ENCODE peak calls at places on chromosomes 1 and 21, in four cellular contexts. N, X, J and D are unnamed samples. For H3K4me1, the result is how much of the 10 kb centered on the place peaks cover.

GRCh38 chr1:106700151-106700550 is 356.3 kb upstream of the PRMT6 start:
- DNase-seq in N (no peak), X (no peak), J (no peak), D (no peak)

GRCh38 chr1:170461762-170462384 is 70.1 kb upstream of the GORAB start:
- DNase-seq in N (peak), X (no peak), J (peak), D (no peak)

GRCh38 chr1:168084396-168085231 is 52.1 kb downstream of the GPR161 start:
- DNase-seq in N (peak), X (peak), J (peak), D (peak)

GRCh38 chr1:173603056-173603591 is at the start of gene SLC9C2:
- DNase-seq in N (peak), X (peak), J (peak), D (no peak)

GRCh38 chr21:31457675-31458074 is 113.6 kb upstream of the TIAM1 start:
- DNase-seq in N (no peak), X (no peak), J (no peak), D (no peak)

GRCh38 chr1:31483012-31483946 is 70.3 kb downstream of the SERINC2 start:
- DNase-seq in N (no peak), X (no peak), J (peak), D (no peak)

GRCh38 chr1:209871430-209871829 is 43.7 kb downstream of the UTP25 start:
- DNase-seq in N (no peak), X (no peak), J (no peak), D (no peak)

GRCh38 chr1:90402893-90403849 is 313.9 kb downstream of the BARHL2 start:
- DNase-seq in N (no peak), X (no peak), J (peak), D (no peak)

GRCh38 chr1:229221106-229222019 is 49.5 kb upstream of the RAB4A start:
- DNase-seq in N (no peak), X (no peak), J (peak), D (no peak)

GRCh38 chr1:39720094-39720999 is 18.3 kb upstream of the PPIE start:
- DNase-seq in N (no peak), X (peak), J (peak), D (no peak)

GRCh38 chr1:236868625-236869467 is 73.8 kb downstream of the MTR start:
- DNase-seq in N (no peak), X (peak), J (peak), D (peak)

GRCh38 chr1:109546311-109547109 is 1.9 kb upstream of the GNAI3 start:
- DNase-seq in N (peak), X (peak), J (peak), D (peak)

GRCh38 chr1:218526198-218526580 is 181.1 kb downstream of the TGFB2 start:
- DNase-seq in N (no peak), X (no peak), J (no peak), D (no peak)

GRCh38 chr1:7953850-7954609 is 7.5 kb upstream of the PARK7 start:
- DNase-seq in N (peak), X (peak), J (peak), D (peak)

GRCh38 chr1:24898152-24898908 is 31.7 kb downstream of the RUNX3 start:
- DNase-seq in N (no peak), X (peak), J (peak), D (peak)

GRCh38 chr1:234302334-234302962 is 70.8 kb upstream of the COA6 start:
- DNase-seq in N (no peak), X (no peak), J (no peak), D (no peak)

GRCh38 chr1:198937231-198938031 is 298.6 kb downstream of the PTPRC start:
- DNase-seq in N (peak), X (peak), J (peak), D (peak)

GRCh38 chr1:201649776-201650607 is 111.1 kb downstream of the NAV1 start:
- DNase-seq in N (peak), X (no peak), J (peak), D (no peak)

GRCh38 chr1:50368179-50369007 is 54.9 kb downstream of the DMRTA2 start:
- DNase-seq in N (no peak), X (peak), J (peak), D (no peak)

GRCh38 chr1:199157494-199157893 is 518.7 kb downstream of the PTPRC start:
- DNase-seq in N (no peak), X (no peak), J (no peak), D (no peak)

GRCh38 chr1:63960326-63960725 is 186.5 kb downstream of the ROR1 start:
- DNase-seq in N (no peak), X (no peak), J (no peak), D (no peak)

GRCh38 chr1:177645491-177645890 is 324.4 kb downstream of the SEC16B start:
- DNase-seq in N (no peak), X (no peak), J (no peak), D (no peak)

GRCh38 chr1:165075725-165076370 is 280.7 kb downstream of the LMX1A start:
- DNase-seq in N (no peak), X (peak), J (peak), D (no peak)

GRCh38 chr1:209657140-209657879 is 5.1 kb upstream of the LAMB3 start:
- DNase-seq in N (no peak), X (no peak), J (no peak), D (no peak)

GRCh38 chr1:102434421-102434820 is 437.7 kb upstream of the OLFM3 start:
- DNase-seq in N (no peak), X (peak), J (no peak), D (no peak)

GRCh38 chr21:29738730-29739129 is 201.1 kb downstream of the GRIK1 start:
- DNase-seq in N (no peak), X (no peak), J (no peak), D (no peak)

GRCh38 chr1:36920801-36921405 is 113.4 kb downstream of the GRIK3 start:
- DNase-seq in N (no peak), X (no peak), J (no peak), D (no peak)

GRCh38 chr1:46489169-46489637 is 433 bp upstream of the DMBX1 start:
- DNase-seq in N (no peak), X (no peak), J (peak), D (no peak)

GRCh38 chr1:225435957-225436392 is 8.1 kb upstream of the LBR start:
- DNase-seq in N (no peak), X (peak), J (no peak), D (no peak)

GRCh38 chr1:76668046-76668445 is 199.2 kb upstream of the ST6GALNAC5 start:
- DNase-seq in N (no peak), X (peak), J (no peak), D (no peak)

GRCh38 chr21:37208056-37208705 is 59.0 kb downstream of the VPS26C start:
- DNase-seq in N (peak), X (no peak), J (peak), D (no peak)

GRCh38 chr1:107963601-107964396 is 1.2 kb downstream of the VAV3 start:
- DNase-seq in N (peak), X (peak), J (peak), D (peak)

GRCh38 chr1:182430263-182431068 is 19.5 kb upstream of the RGSL1 start:
- DNase-seq in N (no peak), X (no peak), J (no peak), D (peak)

GRCh38 chr21:37270576-37271365 is 3.6 kb upstream of the VPS26C start:
- DNase-seq in N (no peak), X (no peak), J (no peak), D (no peak)

GRCh38 chr1:172390243-172390619 is 30.3 kb upstream of the C1orf105 start:
- DNase-seq in N (no peak), X (no peak), J (no peak), D (no peak)
- H3K27ac ChIP-seq in N (no peak), X (no peak), J (no peak), D (no peak)

DNA sequence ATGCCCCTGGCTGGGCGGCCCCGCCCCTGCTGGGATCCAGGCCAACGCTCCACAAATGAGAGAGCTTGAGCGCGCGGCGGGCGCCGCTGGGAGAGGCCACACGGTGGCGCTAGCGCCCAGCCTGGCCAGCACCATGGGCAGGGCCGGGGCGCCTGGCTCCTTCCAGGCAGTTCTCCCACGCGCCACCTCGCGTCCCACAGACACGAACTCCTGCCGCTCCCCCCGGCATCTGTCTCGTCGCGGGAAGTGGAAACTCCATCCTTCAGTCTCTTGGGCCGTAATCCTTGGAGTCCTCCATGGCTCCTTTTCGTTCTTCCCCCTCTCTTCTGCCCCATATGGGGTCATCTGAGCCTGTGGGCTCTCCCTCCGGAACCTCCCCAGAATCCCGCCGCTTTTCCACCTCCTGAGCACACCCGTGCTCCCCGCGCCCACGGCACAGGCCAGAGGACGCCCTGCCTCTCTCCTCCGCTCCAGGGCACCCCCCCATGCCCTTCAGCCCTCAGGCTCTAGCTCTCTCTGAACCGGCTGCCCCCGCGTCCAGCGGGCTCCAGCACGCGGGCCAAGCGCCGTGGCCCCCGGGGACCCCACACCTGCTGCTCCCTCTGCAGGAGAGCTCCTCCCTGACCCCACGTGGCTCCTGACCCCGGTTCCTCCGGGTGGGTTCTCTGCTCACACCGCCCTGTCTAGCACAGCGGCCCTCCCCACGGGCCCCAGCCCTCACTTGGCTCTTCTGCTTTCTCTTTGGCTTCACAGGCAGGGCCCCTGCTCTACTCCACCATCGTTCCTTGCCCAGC is 31.9 kb upstream of the EDN2 start:
- DNase-seq in N (peak), X (peak), J (peak), D (peak)
- H3K4me3 ChIP-seq in N (no peak), X (no peak), J (no peak), D (no peak)

DNA sequence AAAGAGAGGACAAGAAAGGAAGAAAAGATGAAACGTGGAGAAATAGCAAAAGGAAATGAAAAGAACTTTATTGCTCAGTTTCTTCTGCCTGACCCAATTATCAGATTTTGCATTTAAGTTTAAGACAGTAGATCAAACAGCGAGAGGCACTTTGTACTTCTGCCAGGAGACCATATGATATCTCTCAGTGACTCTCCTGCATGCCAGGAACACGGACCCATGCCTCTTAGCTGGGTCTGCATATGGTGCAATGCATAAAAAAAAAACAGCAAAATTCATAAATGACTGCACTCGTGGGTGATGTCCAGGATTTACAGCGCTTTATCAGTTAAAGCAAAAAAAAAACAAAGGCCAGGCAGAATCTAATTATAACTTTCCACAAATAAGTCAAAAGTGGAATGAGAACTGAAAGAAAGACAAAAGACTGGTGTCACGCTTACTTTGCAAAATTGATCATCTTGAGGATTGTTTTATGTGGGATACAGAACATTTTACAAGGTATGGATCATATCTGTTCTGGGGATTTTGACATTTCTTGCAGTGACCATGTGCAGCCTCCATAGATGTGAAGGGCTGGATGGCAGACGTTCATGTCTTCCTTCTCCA is 79.6 kb downstream of the RUNX1 start:
- DNase-seq in N (no peak), X (no peak), J (no peak), D (no peak)
- H3K4me1 ChIP-seq in N (under half), X (under half), J (under half), D (half or more)

GRCh38 chr1:205505076-205505729 is 734 bp downstream of the CDK18 start:
- DNase-seq in N (no peak), X (peak), J (peak), D (no peak)

GRCh38 chr1:205505791-205506190 is 1.3 kb downstream of the CDK18 start:
- DNase-seq in N (peak), X (no peak), J (peak), D (no peak)

GRCh38 chr1:205506409-205507196 is 2.1 kb downstream of the CDK18 start:
- DNase-seq in N (no peak), X (no peak), J (no peak), D (no peak)

GRCh38 chr1:205502992-205503391 is 1.5 kb upstream of the CDK18 start:
- DNase-seq in N (no peak), X (no peak), J (no peak), D (no peak)

DNA sequence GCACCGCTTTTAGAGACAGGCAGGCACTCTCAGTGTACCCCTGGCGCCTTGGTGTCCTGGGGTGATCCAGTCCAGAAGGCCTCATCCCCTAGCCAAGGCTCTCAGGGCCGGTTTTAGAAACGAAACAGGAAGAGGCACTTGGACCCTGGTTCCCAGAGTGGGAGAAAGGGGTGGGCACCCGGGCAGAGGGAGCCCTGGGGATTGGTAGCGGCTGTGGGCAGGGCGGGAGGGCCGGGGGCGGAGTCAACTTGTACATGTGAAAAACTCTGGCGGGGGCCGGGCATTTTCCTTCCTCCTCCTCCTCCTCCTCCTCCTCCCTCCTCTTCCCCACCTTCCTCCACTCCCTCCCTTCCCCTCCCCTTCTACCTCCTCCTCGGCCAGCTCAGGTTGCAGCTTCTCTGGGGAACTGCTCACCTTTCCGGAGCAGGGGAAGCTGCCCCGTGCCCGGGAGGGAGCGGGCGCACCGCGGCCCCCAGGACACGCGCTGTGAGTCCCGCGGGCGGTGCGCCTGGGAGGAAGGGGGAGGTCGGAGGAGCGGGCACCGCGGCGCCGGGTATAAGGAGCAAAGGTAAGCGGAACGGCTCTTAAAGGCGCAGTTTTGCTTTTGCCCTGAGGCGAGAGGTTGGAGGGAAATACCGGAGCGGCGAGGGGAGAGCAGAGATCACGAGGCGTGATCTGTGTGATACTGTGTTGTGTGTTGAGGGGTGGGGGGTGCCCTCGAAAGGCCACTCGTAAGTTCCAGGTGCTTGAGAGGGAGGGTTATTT is at the start of gene CDK18:
- DNase-seq in N (peak), X (peak), J (peak), D (peak)
- H3K27ac ChIP-seq in N (peak), X (peak), J (peak), D (no peak)

DNA sequence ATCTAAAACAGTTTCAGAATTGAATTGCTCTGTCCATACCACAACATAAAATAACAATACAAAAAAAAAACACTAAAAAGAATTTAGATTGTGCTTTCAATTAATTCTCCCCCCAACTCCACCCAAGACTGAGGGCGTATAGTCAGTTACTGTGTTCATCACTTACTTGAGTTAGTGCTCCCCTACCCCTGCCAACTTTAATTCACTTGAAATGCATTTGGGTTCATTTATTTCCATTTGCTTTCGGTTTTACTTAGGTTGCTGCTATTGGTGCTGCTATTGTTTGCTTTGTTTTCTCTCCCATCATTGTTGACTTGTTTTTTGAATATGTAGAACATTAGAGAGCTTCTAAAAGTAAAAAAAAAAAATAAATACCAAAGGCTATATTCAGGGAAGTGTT is 10.7 kb upstream of the CYYR1 start:
- DNase-seq in N (no peak), X (no peak), J (no peak), D (no peak)
- H3K4me3 ChIP-seq in N (no peak), X (no peak), J (no peak), D (no peak)

DNA sequence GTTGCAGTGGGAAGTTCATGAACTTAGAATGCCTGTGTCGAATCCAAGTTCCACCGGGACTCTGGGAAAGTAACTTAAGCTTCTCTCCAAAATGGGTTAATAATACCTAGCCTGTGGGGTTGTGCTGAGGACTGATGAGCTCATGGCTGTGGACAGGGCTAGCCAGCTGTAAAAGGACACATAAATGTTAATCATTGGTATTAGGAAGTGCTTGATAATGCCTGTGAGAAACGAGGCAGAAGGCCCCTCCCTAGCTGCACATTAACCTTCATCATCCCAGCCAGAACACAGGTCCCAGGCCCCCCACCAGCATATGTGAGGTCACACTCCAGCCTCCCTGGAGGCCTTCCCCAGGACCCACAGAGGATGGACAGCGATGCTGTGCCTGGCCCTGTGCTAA is 789 bp upstream of the GJB4 start:
- DNase-seq in N (no peak), X (no peak), J (no peak), D (no peak)
- H3K4me1 ChIP-seq in N (under half), X (under half), J (under half), D (under half)

GRCh38 chr1:2526824-2527552 is 592 bp upstream of the PANK4 start:
- DNase-seq in N (peak), X (no peak), J (no peak), D (no peak)
- H3K27ac ChIP-seq in N (peak), X (no peak), J (no peak), D (no peak)

GRCh38 chr1:1432951-1433803 is 2.3 kb upstream of the VWA1 start:
- DNase-seq in N (peak), X (no peak), J (peak), D (no peak)
- H3K4me3 ChIP-seq in N (no peak), X (no peak), J (no peak), D (no peak)

DNA sequence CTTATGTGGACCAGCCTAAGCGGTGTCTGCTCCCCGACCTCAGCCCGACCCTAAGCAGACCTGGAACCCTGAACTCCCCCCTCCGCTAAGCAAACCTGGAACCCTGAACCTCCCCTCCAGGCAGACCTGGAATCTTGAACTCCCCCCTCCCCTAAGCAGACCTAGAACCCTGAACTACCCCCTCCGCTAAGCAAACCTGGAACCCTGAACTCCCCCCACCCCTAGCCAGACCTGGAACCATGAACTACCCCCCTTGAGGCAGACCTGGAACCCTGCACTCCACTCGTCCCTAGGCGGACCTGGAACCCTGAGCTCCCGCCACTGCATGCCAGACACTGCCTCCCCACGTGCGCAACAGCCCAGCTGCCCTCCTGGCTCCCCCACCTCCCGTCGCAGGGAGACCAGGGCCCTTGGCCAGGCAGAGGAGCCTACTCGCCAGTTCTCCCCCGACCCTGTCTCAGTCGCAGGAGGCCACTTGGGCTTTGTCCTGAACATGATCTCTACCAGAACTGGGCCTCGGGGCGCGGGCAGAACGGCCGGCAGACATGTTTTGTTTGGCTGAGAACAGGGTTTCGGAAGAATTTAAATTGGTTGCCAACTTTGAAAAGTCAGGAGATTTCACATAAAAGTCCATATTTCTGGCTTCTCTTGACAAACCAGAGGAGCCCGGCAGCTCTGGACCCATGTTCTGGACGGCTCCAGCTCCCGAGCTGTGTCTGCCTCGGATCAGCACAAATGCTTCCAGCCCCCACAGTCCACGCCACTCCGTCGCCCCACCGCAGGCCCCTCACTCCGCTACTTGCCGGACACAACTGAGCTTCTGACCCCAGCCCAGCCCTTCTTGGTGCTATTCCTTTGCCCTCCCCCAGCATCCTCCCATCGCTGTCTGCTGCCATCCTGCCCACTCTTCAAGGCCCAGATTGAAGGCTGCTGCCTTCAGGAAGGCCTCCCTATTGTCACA is 9.3 kb upstream of the PLEKHG5 start:
- DNase-seq in N (no peak), X (no peak), J (no peak), D (no peak)
- H3K4me1 ChIP-seq in N (under half), X (under half), J (under half), D (under half)